ENCODE peak calls at places on chromosomes 6 and 20, in six cellular contexts. H, E, G, A, F and N are unnamed samples. For H3K79me1, the result is how much of the 10 kb centered on the place peaks cover.

GRCh38 chr6:170200458-170200891 is 90.4 kb downstream of the DLL1 start:
- DNase-seq in H (no peak), E (peak), G (no peak), A (no peak), F (no peak), N (no peak)

GRCh38 chr6:88349511-88349910 is 183.4 kb upstream of the CNR1 start:
- DNase-seq in H (no peak), E (no peak), G (no peak), A (no peak), F (no peak), N (no peak)

GRCh38 chr6:17098538-17098937 is 3.3 kb upstream of the STMND1 start:
- DNase-seq in H (peak), E (peak), G (no peak), A (no peak), F (no peak), N (peak)

GRCh38 chr6:25013249-25013648 is 77.5 kb upstream of the RIPOR2 start:
- DNase-seq in H (no peak), E (no peak), G (no peak), A (no peak), F (no peak), N (no peak)

GRCh38 chr6:140644017-140644416 is 1269.6 kb upstream of the CITED2 start:
- DNase-seq in H (no peak), E (no peak), G (no peak), A (no peak), F (no peak), N (no peak)

GRCh38 chr6:18307006-18307405 is 42.7 kb upstream of the DEK start:
- DNase-seq in H (peak), E (peak), G (peak), A (no peak), F (no peak), N (no peak)

GRCh38 chr20:52201395-52201794 is 9.8 kb upstream of the ZFP64 start:
- DNase-seq in H (no peak), E (no peak), G (no peak), A (no peak), F (no peak), N (no peak)

GRCh38 chr6:129598244-129599187 is 111.5 kb downstream of the ARHGAP18 start:
- DNase-seq in H (peak), E (peak), G (no peak), A (no peak), F (peak), N (peak)

GRCh38 chr6:161211380-161212035 is 62.4 kb downstream of the AGPAT4 start:
- DNase-seq in H (no peak), E (no peak), G (no peak), A (no peak), F (peak), N (no peak)

GRCh38 chr6:100775667-100776066 is 105.5 kb downstream of the ASCC3 start:
- DNase-seq in H (peak), E (no peak), G (no peak), A (no peak), F (no peak), N (no peak)

GRCh38 chr6:42088101-42088591 is 37.8 kb downstream of the TAF8 start:
- DNase-seq in H (peak), E (peak), G (no peak), A (no peak), F (no peak), N (no peak)

GRCh38 chr20:48142258-48142657 is 357.0 kb upstream of the SULF2 start:
- DNase-seq in H (no peak), E (no peak), G (no peak), A (no peak), F (peak), N (no peak)

GRCh38 chr6:142300758-142301251 is 1.0 kb upstream of the ADGRG6 start:
- DNase-seq in H (peak), E (peak), G (peak), A (no peak), F (peak), N (no peak)

GRCh38 chr6:89122625-89123024 is 4.8 kb upstream of the SRSF12 start:
- DNase-seq in H (peak), E (peak), G (no peak), A (no peak), F (no peak), N (peak)

GRCh38 chr6:21005816-21006553 is 471.7 kb downstream of the CDKAL1 start:
- DNase-seq in H (peak), E (peak), G (no peak), A (no peak), F (no peak), N (no peak)

GRCh38 chr6:5472583-5472982 is 211.3 kb downstream of the FARS2 start:
- DNase-seq in H (no peak), E (no peak), G (no peak), A (no peak), F (no peak), N (no peak)

GRCh38 chr6:81857812-81858211 is 105.3 kb upstream of the TENT5A start:
- DNase-seq in H (no peak), E (no peak), G (no peak), A (no peak), F (no peak), N (no peak)

GRCh38 chr6:153013438-153013837 is 10.9 kb upstream of the MTRF1L start:
- DNase-seq in H (no peak), E (no peak), G (no peak), A (no peak), F (no peak), N (no peak)

GRCh38 chr6:80454661-80455365 is 348.3 kb downstream of the BCKDHB start:
- DNase-seq in H (peak), E (peak), G (no peak), A (no peak), F (no peak), N (no peak)

GRCh38 chr20:21521596-21522478 is 8.0 kb upstream of the NKX2-2 start:
- DNase-seq in H (no peak), E (no peak), G (peak), A (no peak), F (no peak), N (no peak)

GRCh38 chr6:144896296-144896695 is 611.2 kb downstream of the UTRN start:
- DNase-seq in H (no peak), E (no peak), G (no peak), A (no peak), F (no peak), N (no peak)

GRCh38 chr6:119620846-119621570 is 271.4 kb upstream of the MAN1A1 start:
- DNase-seq in H (peak), E (peak), G (no peak), A (no peak), F (no peak), N (peak)

GRCh38 chr6:85261250-85261649 is 188.6 kb upstream of the NT5E start:
- DNase-seq in H (no peak), E (no peak), G (no peak), A (no peak), F (no peak), N (no peak)

GRCh38 chr6:69887714-69888345 is 21.5 kb downstream of the COL19A1 start:
- DNase-seq in H (no peak), E (no peak), G (no peak), A (no peak), F (no peak), N (no peak)

GRCh38 chr6:34152042-34152524 is 6.2 kb upstream of the GRM4 start:
- DNase-seq in H (no peak), E (no peak), G (no peak), A (no peak), F (no peak), N (no peak)

GRCh38 chr20:46088409-46089075 is 1.2 kb downstream of the NCOA5 start:
- DNase-seq in H (peak), E (peak), G (no peak), A (no peak), F (no peak), N (peak)

GRCh38 chr6:43123691-43124314 is 47.3 kb upstream of the SRF start:
- DNase-seq in H (no peak), E (no peak), G (no peak), A (no peak), F (no peak), N (no peak)
- H3K79me1 ChIP-seq in H (under half), E (under half), G (under half), A (under half), F (under half), N (half or more)

DNA sequence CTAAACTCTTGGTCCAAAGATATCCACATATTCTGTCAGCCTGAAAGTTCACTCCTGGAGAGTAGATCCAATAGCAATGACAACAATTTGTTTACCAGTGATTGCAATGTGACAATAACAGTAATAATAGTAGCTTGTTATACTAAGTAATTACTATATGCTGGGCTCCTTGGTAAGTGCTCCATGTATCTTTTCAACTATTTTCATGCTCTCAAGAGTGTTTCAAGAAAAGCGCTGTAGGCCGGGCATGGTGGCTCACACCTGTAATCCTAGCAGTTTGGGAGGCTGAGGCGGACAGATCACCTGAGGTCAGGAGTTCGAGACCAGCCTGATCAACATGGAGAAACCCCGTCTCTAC is 15.4 kb downstream of the BCL2L1 start:
- DNase-seq in H (no peak), E (no peak), G (no peak), A (no peak), F (no peak), N (no peak)
- H4K91ac ChIP-seq in H (no peak), E (no peak), G (no peak), A (no peak), F (no peak), N (no peak)

GRCh38 chr20:37348643-37349516 is 2.9 kb downstream of the SRC start:
- DNase-seq in H (no peak), E (no peak), G (no peak), A (no peak), F (no peak), N (no peak)
- H3K79me1 ChIP-seq in H (under half), E (under half), G (under half), A (under half), F (under half), N (under half)

DNA sequence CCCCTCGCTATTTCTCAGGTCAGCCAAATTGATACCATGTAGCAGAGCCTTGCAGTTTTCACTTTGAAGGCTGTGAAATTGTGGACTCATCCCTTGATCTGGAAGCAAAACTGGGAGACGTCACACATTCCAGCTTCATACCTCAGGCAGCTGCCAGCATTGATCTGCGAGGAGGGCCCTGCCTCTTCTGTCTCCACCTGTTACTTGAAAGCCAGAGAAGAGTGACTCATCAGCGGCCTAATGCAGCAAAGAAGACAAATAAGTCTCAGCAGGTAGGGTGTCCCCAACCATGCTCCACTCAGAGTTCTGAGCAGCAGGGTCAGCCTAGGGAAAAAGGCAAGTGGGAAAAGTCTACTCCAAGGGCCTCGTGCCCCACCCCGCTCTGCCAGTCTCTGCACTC is 69.4 kb upstream of the BMP2 start:
- DNase-seq in H (peak), E (no peak), G (peak), A (peak), F (no peak), N (no peak)
- H4K91ac ChIP-seq in H (no peak), E (no peak), G (no peak), A (no peak), F (no peak), N (no peak)

GRCh38 chr6:113718588-113718987 is 138.6 kb upstream of the MARCKS start:
- DNase-seq in H (no peak), E (no peak), G (no peak), A (no peak), F (no peak), N (no peak)
- H3K79me1 ChIP-seq in H (under half), E (under half), G (under half), A (under half), F (under half), N (under half)

GRCh38 chr6:90739339-90739738 is 152.5 kb upstream of the MAP3K7 start:
- DNase-seq in H (no peak), E (no peak), G (peak), A (no peak), F (no peak), N (no peak)

DNA sequence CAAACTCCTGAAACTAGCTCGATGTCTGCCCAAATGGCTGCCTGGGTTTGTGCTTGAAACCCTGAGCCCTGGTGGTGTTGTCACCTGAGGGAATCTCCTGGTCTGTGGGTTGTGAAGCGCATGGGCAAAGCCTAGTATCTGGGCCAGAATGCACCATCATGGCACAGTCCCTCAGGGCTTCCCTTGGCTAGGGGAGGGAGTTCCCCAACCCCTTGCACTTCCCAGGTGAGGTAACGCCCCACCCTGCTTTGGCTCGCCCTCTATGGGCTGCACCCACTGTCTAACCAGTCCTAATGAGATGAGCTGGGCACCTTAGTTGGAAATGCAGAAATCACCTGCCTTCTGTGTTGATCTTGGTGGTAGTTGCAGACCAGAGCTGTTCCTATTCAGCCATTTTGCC is 152.9 kb upstream of the MAP3K7 start:
- DNase-seq in H (no peak), E (no peak), G (no peak), A (no peak), F (no peak), N (peak)
- H4K91ac ChIP-seq in H (no peak), E (no peak), G (no peak), A (no peak), F (no peak), N (no peak)

GRCh38 chr20:38427655-38428023 is 7.5 kb downstream of the SNHG17 start:
- DNase-seq in H (no peak), E (no peak), G (no peak), A (no peak), F (no peak), N (no peak)
- H3K79me1 ChIP-seq in H (under half), E (under half), G (under half), A (under half), F (under half), N (under half)

GRCh38 chr20:33431797-33432381 is 11.7 kb downstream of the SNTA1 start:
- DNase-seq in H (no peak), E (no peak), G (no peak), A (no peak), F (no peak), N (no peak)
- H4K91ac ChIP-seq in H (no peak), E (no peak), G (no peak), A (no peak), F (no peak), N (no peak)